ENCODE peak calls at places on chromosome 22, in nine cellular contexts. U, C, B, D, I, O, A, Z and W are unnamed samples. For H3K9me3, the result is how much of the 10 kb centered on the place peaks cover.

GRCh38 chr22:36194971-36195370 is 6.6 kb downstream of the APOL4 start:
- DNase-seq in U (no peak), C (peak), B (peak), D (peak), I (peak), O (peak), A (peak), Z (peak), W (peak)

GRCh38 chr22:28802595-28803087 is 2.3 kb upstream of the XBP1 start:
- DNase-seq in U (no peak), C (no peak), B (no peak), D (no peak), I (no peak), O (peak), A (no peak), Z (no peak), W (no peak)

GRCh38 chr22:40156001-40156516 is 21.7 kb upstream of the TNRC6B start:
- DNase-seq in U (no peak), C (no peak), B (no peak), D (peak), I (no peak), O (peak), A (no peak), Z (no peak), W (peak)

GRCh38 chr22:19535001-19535400 is 10.8 kb upstream of the CLDN5 start:
- DNase-seq in U (no peak), C (no peak), B (no peak), D (no peak), I (no peak), O (no peak), A (no peak), Z (no peak), W (no peak)

GRCh38 chr22:34975721-34976120 is 90.2 kb upstream of the ISX start:
- DNase-seq in U (no peak), C (no peak), B (no peak), D (no peak), I (no peak), O (no peak), A (no peak), Z (no peak), W (no peak)

GRCh38 chr22:23548501-23549197 is 31.4 kb downstream of the IGLL1 start:
- DNase-seq in U (no peak), C (no peak), B (no peak), D (no peak), I (no peak), O (no peak), A (no peak), Z (no peak), W (peak)

GRCh38 chr22:44340271-44341239 is 27.8 kb upstream of the SHISAL1 start:
- DNase-seq in U (no peak), C (no peak), B (no peak), D (no peak), I (no peak), O (no peak), A (no peak), Z (no peak), W (no peak)

GRCh38 chr22:39234867-39235687 is 9.7 kb downstream of the PDGFB start:
- DNase-seq in U (no peak), C (no peak), B (no peak), D (no peak), I (no peak), O (no peak), A (no peak), Z (peak), W (no peak)

GRCh38 chr22:19679476-19680099 is 34.7 kb upstream of the SEPTIN5 start:
- DNase-seq in U (no peak), C (no peak), B (peak), D (no peak), I (peak), O (peak), A (no peak), Z (peak), W (peak)

GRCh38 chr22:38397189-38398097 is 57.6 kb downstream of the KCNJ4 start:
- DNase-seq in U (no peak), C (peak), B (peak), D (peak), I (no peak), O (peak), A (peak), Z (peak), W (no peak)

GRCh38 chr22:29469755-29470154 is 10.3 kb upstream of the NEFH start:
- DNase-seq in U (no peak), C (no peak), B (no peak), D (no peak), I (no peak), O (no peak), A (no peak), Z (no peak), W (peak)

GRCh38 chr22:19419464-19420178 is 11.9 kb downstream of the HIRA start:
- DNase-seq in U (no peak), C (no peak), B (no peak), D (no peak), I (peak), O (no peak), A (no peak), Z (no peak), W (no peak)

GRCh38 chr22:46057206-46057605 is 80.2 kb upstream of the WNT7B start:
- DNase-seq in U (no peak), C (peak), B (no peak), D (peak), I (no peak), O (peak), A (no peak), Z (peak), W (peak)

GRCh38 chr22:37765498-37765897 is 42.2 kb upstream of the GCAT start:
- DNase-seq in U (no peak), C (no peak), B (no peak), D (no peak), I (no peak), O (no peak), A (no peak), Z (no peak), W (no peak)

GRCh38 chr22:45296628-45297297 is 12.0 kb downstream of the UPK3A start:
- DNase-seq in U (no peak), C (no peak), B (no peak), D (no peak), I (peak), O (no peak), A (no peak), Z (no peak), W (no peak)

GRCh38 chr22:31098633-31099110 is 8.7 kb downstream of the SELENOM start:
- DNase-seq in U (no peak), C (no peak), B (peak), D (no peak), I (no peak), O (peak), A (no peak), Z (no peak), W (no peak)

GRCh38 chr22:40634119-40634903 is 2.2 kb downstream of the MRTFA start:
- DNase-seq in U (no peak), C (no peak), B (no peak), D (peak), I (no peak), O (peak), A (no peak), Z (no peak), W (no peak)

GRCh38 chr22:19035474-19036228 is 86.6 kb downstream of the DGCR2 start:
- DNase-seq in U (no peak), C (no peak), B (no peak), D (no peak), I (no peak), O (no peak), A (peak), Z (peak), W (peak)

GRCh38 chr22:27655582-27656185 is 145.9 kb downstream of the MN1 start:
- DNase-seq in U (no peak), C (no peak), B (no peak), D (no peak), I (no peak), O (no peak), A (no peak), Z (no peak), W (no peak)

GRCh38 chr22:32340437-32340836 is 17.2 kb upstream of the RFPL3 start:
- DNase-seq in U (no peak), C (no peak), B (no peak), D (no peak), I (no peak), O (no peak), A (no peak), Z (no peak), W (no peak)

GRCh38 chr22:29454186-29454745 is 15.9 kb downstream of the RFPL1 start:
- DNase-seq in U (no peak), C (no peak), B (no peak), D (peak), I (no peak), O (no peak), A (no peak), Z (no peak), W (no peak)

GRCh38 chr22:40620464-40621046 is 16.0 kb downstream of the MRTFA start:
- DNase-seq in U (no peak), C (no peak), B (no peak), D (peak), I (no peak), O (peak), A (no peak), Z (no peak), W (no peak)

GRCh38 chr22:46172522-46172921 is 22.2 kb downstream of the PPARA start:
- DNase-seq in U (no peak), C (no peak), B (no peak), D (no peak), I (no peak), O (peak), A (no peak), Z (no peak), W (no peak)

GRCh38 chr22:34669001-34669400 is 397.0 kb upstream of the ISX start:
- DNase-seq in U (no peak), C (no peak), B (no peak), D (peak), I (no peak), O (peak), A (no peak), Z (no peak), W (no peak)

GRCh38 chr22:36298118-36298517 is 45.2 kb downstream of the APOL1 start:
- DNase-seq in U (no peak), C (no peak), B (no peak), D (no peak), I (no peak), O (no peak), A (no peak), Z (no peak), W (no peak)

GRCh38 chr22:31969789-31970489 is 25.6 kb downstream of the YWHAH start:
- DNase-seq in U (no peak), C (peak), B (peak), D (peak), I (peak), O (peak), A (peak), Z (peak), W (peak)

GRCh38 chr22:29871684-29872083 is 11.3 kb upstream of the MTMR3 start:
- DNase-seq in U (no peak), C (no peak), B (no peak), D (peak), I (no peak), O (no peak), A (no peak), Z (no peak), W (no peak)

GRCh38 chr22:27113211-27114030 is 456.0 kb downstream of the MIAT start:
- DNase-seq in U (peak), C (peak), B (peak), D (peak), I (no peak), O (peak), A (no peak), Z (no peak), W (peak)

GRCh38 chr22:37751449-37752188 is 54.8 kb downstream of the TRIOBP start:
- DNase-seq in U (no peak), C (no peak), B (no peak), D (no peak), I (no peak), O (no peak), A (no peak), Z (no peak), W (no peak)

GRCh38 chr22:27726726-27727449 is 74.7 kb downstream of the MN1 start:
- DNase-seq in U (no peak), C (peak), B (no peak), D (peak), I (no peak), O (peak), A (no peak), Z (peak), W (no peak)

GRCh38 chr22:25746012-25746373 is 4.0 kb downstream of the MYO18B start:
- DNase-seq in U (no peak), C (no peak), B (no peak), D (peak), I (no peak), O (peak), A (no peak), Z (no peak), W (no peak)

GRCh38 chr22:44091021-44091721 is 67.1 kb downstream of the PARVB start:
- DNase-seq in U (no peak), C (no peak), B (no peak), D (peak), I (no peak), O (peak), A (no peak), Z (no peak), W (no peak)

GRCh38 chr22:25318081-25318823 is 98.8 kb downstream of the CRYBB2 start:
- DNase-seq in U (no peak), C (no peak), B (no peak), D (no peak), I (no peak), O (no peak), A (no peak), Z (no peak), W (no peak)

DNA sequence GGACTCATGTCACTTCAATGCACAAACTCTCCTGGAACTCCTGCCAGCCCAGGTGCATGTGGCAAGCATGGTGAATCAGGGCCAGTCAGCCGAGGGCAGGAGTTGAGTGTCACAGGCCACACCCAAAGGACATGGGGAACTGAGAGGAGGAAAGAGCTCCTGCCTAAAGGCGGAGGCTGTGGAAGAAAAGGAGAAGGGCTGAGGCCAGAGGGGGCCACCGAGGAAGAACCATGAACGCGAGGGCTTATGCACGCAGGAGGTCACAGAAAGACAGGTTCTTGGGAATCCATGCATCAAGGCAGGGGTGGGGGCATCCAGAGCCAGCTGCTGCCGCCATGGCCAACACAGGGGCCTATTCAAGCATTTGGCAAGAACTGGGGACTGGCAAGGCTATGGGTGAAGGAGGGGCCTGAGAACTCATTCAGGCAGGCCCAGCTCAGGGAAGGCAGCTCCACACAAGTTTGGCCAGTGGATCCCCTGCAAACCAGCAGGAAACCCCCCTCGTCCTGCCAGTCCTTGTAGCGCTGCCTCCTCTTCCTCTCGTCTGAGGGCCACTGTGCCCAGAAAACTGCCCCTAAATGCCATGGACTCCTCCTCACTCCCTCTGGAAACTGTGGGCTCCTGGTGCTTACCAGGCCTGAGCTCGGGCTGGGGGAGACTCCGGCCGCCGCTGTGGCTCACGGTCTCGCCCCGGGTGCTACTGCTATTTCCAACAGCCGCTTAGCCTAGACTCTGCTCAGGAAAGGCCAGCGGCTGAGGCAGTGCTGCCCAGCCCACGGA is 15.4 kb downstream of the PPM1F start:
- DNase-seq in U (no peak), C (peak), B (peak), D (no peak), I (no peak), O (peak), A (no peak), Z (peak), W (no peak)
- H3K4me3 ChIP-seq in U (peak), C (peak), B (peak), D (peak), I (no peak), O (peak), A (no peak), Z (peak), W (no peak)

GRCh38 chr22:48898524-48899377 is 928.9 kb downstream of the BRD1 start:
- DNase-seq in U (no peak), C (no peak), B (no peak), D (no peak), I (no peak), O (no peak), A (no peak), Z (no peak), W (no peak)
- H3K9me3 ChIP-seq in U (under half), C (under half), B (under half), D (under half), I (under half), O (under half), A (under half), Z (under half), W (under half)

GRCh38 chr22:22027955-22028354 is 45.4 kb upstream of the TOP3B start:
- DNase-seq in U (no peak), C (no peak), B (no peak), D (no peak), I (no peak), O (no peak), A (no peak), Z (no peak), W (no peak)
- H3K4me3 ChIP-seq in U (no peak), C (no peak), B (no peak), D (no peak), I (no peak), O (no peak), A (no peak), Z (no peak), W (no peak)

GRCh38 chr22:47341464-47341863 is 579.0 kb downstream of the TBC1D22A start:
- DNase-seq in U (no peak), C (no peak), B (no peak), D (no peak), I (no peak), O (no peak), A (no peak), Z (no peak), W (no peak)

GRCh38 chr22:47344414-47344813 is 582.0 kb downstream of the TBC1D22A start:
- DNase-seq in U (no peak), C (no peak), B (no peak), D (no peak), I (no peak), O (no peak), A (no peak), Z (no peak), W (no peak)

GRCh38 chr22:47343611-47344010 is 581.2 kb downstream of the TBC1D22A start:
- DNase-seq in U (no peak), C (no peak), B (no peak), D (no peak), I (no peak), O (no peak), A (no peak), Z (no peak), W (no peak)

GRCh38 chr22:47342446-47342845 is 580.0 kb downstream of the TBC1D22A start:
- DNase-seq in U (no peak), C (no peak), B (no peak), D (no peak), I (no peak), O (no peak), A (no peak), Z (no peak), W (no peak)

DNA sequence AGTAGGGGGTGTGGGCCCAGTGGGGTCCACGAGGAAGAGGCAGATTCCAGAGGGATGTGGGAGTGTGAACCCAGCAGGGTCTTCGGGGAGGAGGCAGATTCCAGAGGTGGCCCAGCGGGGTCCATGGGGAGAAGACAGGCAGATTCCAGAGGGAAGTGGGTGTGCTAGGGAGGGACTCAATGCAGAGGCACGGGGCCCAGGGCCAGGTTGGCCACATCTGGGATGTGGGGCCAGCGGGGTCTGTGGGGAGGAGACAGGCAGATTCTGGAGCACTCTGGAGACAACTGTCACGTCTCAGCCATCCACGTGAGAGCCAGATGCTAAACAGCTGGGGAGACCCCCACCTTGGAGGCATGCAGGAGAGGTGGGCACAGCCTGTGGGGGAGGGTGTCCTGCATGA is 582.6 kb downstream of the TBC1D22A start:
- DNase-seq in U (no peak), C (no peak), B (no peak), D (no peak), I (no peak), O (no peak), A (no peak), Z (no peak), W (no peak)
- H3K9me3 ChIP-seq in U (under half), C (under half), B (under half), D (under half), I (under half), O (under half), A (under half), Z (under half), W (under half)

GRCh38 chr22:42160830-42161696 is 30.5 kb upstream of the CYP2D6 start:
- DNase-seq in U (no peak), C (no peak), B (no peak), D (no peak), I (no peak), O (no peak), A (no peak), Z (no peak), W (no peak)
- H3K4me3 ChIP-seq in U (no peak), C (no peak), B (no peak), D (no peak), I (no peak), O (no peak), A (no peak), Z (no peak), W (no peak)